ENCODE peak calls at places on chromosomes 7 and 10, in five cellular contexts. P, V, S, Z and A are unnamed samples.

GRCh38 chr10:131806646-131807317 is 94.0 kb upstream of the PPP2R2D start:
- DNase-seq in P (no peak), V (no peak), S (no peak), Z (no peak), A (no peak)

GRCh38 chr10:35079763-35080162 is 10.4 kb downstream of the CUL2 start:
- DNase-seq in P (peak; percentile 15), V (no peak), S (no peak), Z (no peak), A (no peak)

GRCh38 chr10:3090388-3090787 is 23.0 kb downstream of the PFKP start:
- DNase-seq in P (no peak), V (no peak), S (no peak), Z (no peak), A (no peak)

GRCh38 chr10:97778452-97779302 is 6.9 kb upstream of the SFRP5 start:
- DNase-seq in P (no peak), V (no peak), S (no peak), Z (no peak), A (no peak)

GRCh38 chr10:124162774-124163354 is 69.5 kb upstream of the CHST15 start:
- DNase-seq in P (no peak), V (no peak), S (no peak), Z (no peak), A (no peak)

GRCh38 chr7:96088579-96088978 is 233.3 kb downstream of the SLC25A13 start:
- DNase-seq in P (no peak), V (no peak), S (no peak), Z (no peak), A (no peak)

GRCh38 chr10:16941067-16941466 is 123.8 kb upstream of the RSU1 start:
- DNase-seq in P (no peak), V (no peak), S (no peak), Z (no peak), A (no peak)

GRCh38 chr10:113644185-113645120 is 19.4 kb downstream of the NRAP start:
- DNase-seq in P (no peak), V (no peak), S (no peak), Z (peak; percentile 15), A (no peak)

GRCh38 chr7:104914427-104914826 is 99.6 kb upstream of the KMT2E start:
- DNase-seq in P (no peak), V (no peak), S (no peak), Z (no peak), A (no peak)

GRCh38 chr10:128877936-128878335 is 589.1 kb upstream of the MGMT start:
- DNase-seq in P (no peak), V (no peak), S (no peak), Z (no peak), A (no peak)

GRCh38 chr10:72170733-72171132 is 45.1 kb upstream of the ANAPC16 start:
- DNase-seq in P (no peak), V (no peak), S (no peak), Z (no peak), A (no peak)

GRCh38 chr7:85094046-85094720 is 92.7 kb downstream of the SEMA3D start:
- DNase-seq in P (no peak), V (no peak), S (no peak), Z (no peak), A (no peak)

GRCh38 chr10:29849434-29849833 is 210.0 kb downstream of the JCAD start:
- DNase-seq in P (no peak), V (peak; percentile 13), S (no peak), Z (no peak), A (no peak)

GRCh38 chr7:98286093-98286525 is 4.6 kb downstream of the BRI3 start:
- DNase-seq in P (peak; percentile 68), V (peak; percentile 33), S (peak; percentile 41), Z (peak; percentile 30), A (no peak)

DNA sequence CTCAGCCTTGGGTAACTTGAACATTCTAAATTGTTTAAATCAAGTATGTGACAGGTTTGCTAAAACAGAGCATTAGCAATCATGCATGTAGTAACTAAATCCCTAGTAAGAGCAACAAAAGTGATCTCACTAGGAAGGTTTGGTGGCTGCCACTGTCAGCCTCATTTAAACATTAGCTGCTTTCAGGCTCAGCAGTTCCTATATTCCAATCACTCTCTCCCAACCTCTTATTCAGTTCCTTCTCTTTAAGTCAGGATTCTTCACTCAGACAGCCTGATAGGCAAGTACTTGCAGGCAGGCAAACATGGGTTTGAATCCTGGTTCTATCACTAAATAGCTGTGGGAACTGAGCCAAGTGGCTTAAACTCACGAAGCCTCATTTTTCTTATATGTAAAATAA is 3.6 kb downstream of the CREB3L2 start:
- DNase-seq in P (no peak), V (no peak), S (no peak), Z (no peak), A (no peak)
- H3K4me1 ChIP-seq in P (peaks cover 23% of the 10 kb centered on the region), V (peaks cover 53% of the 10 kb centered on the region), S (peaks cover 22% of the 10 kb centered on the region), Z (peaks cover 71% of the 10 kb centered on the region), A (no peaks in the 10 kb centered on the region)

DNA sequence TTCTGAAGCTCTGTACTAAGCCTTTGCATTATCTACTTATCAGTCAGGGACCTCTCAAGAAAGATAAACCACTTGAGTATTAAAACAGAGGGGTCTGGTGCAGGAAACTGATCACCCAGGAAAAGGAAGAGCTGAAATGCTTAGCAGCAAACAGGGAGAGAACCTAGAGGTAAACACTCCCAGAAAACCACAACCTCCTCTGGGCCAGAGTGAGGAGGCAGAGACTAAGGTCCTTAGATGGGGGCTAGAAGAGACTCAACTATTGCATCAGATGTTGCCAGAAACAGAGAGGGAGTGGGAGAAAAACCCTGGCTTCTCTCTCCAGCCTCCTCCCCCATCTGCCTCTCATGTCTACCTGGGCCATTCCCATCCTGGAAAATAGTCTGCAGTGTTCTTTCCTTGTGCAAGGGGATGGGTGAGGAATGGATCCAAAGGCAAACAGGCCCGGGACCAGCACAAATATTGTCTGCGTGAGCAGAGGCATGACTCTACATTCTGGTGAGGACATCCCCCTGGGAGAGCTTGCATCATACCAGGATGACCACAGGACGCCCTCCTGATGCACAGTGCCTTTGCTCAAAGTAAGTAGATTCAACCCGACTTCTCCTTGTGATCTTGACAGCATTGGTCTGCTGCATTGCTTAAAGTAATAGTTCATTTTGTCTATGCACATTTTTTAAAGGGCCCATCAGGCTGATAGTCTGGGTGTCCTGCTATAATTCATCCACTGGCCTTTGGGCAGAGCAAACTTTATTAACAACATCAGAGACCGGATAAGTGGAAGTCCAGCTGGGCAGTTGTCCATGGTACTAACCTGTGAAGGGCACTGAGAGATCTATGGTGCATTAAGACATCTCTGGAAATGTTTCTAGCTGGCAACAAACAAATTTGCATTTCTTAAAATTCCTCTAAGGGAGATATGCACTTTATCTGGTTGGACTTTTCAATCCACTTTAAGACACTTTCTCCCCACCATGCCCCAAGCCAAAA is 22.4 kb upstream of the ODAD2 start:
- DNase-seq in P (no peak), V (no peak), S (no peak), Z (no peak), A (no peak)
- TF ChIP-seq YY1 in P (no peak), V (no peak), S (no peak), Z (no peak), A (no peak)

GRCh38 chr7:137904826-137905225 is 58.1 kb upstream of the DGKI start:
- DNase-seq in P (no peak), V (peak; percentile 26), S (peak; percentile 18), Z (no peak), A (no peak)

GRCh38 chr7:137908106-137908505 is 61.3 kb upstream of the DGKI start:
- DNase-seq in P (no peak), V (no peak), S (no peak), Z (no peak), A (no peak)

GRCh38 chr7:137900137-137900536 is 53.4 kb upstream of the DGKI start:
- DNase-seq in P (no peak), V (no peak), S (no peak), Z (no peak), A (no peak)

GRCh38 chr7:137898839-137899681 is 52.3 kb upstream of the DGKI start:
- DNase-seq in P (peak; percentile 42), V (peak; percentile 89), S (peak; percentile 91), Z (peak; percentile 58), A (peak; percentile 85)

DNA sequence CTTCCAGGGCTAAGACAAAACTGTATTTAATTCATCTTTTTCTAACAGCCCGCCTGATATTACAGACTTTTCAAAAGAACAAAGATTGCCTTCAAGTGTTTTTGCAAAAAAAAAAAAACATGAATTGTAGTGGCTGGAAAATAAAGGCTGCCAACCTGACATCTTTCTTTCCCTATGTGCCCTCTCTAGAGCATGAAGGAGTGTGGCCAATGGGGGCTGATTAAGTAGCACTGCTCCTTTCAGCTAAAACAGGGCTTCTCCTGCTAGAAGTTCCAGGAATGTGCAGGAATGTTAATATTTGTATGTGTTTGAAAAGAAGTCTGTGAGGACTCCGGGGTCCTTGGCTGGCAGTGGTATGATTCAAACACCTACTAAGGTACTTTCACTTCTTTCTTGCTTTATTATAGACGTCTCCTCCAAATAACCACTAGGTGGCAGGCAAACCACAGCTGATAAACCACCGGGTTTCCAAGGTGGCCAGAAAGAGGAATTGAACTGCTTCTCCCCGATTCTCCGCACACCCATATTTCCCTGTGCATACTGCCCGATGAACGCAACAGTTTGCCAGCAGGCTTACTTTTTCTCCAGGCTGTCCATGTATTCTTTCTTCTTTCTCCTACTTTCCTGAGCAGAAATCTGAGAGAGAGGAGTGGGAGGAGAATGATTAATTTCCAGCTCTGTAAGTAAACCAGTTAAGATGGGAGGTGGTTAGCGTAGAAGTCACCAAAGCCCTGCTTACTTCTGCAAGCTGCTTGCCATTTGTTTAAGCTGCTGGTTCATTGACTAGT is 56.8 kb upstream of the DGKI start:
- DNase-seq in P (peak; percentile 57), V (peak; percentile 81), S (peak; percentile 89), Z (peak; percentile 70), A (peak; percentile 71)
- H3K9ac ChIP-seq in P (no peak overlapping the region), V (no peak overlapping the region), S (no peak overlapping the region), Z (no peak overlapping the region), A (no peak overlapping the region)

GRCh38 chr7:47449810-47450586 is 131.9 kb downstream of the TNS3 start:
- DNase-seq in P (no peak), V (no peak), S (no peak), Z (no peak), A (no peak)

GRCh38 chr7:47446871-47447466 is 134.9 kb downstream of the TNS3 start:
- DNase-seq in P (no peak), V (no peak), S (no peak), Z (peak; percentile 48), A (no peak)

GRCh38 chr7:47444376-47445098 is 137.4 kb downstream of the TNS3 start:
- DNase-seq in P (no peak), V (peak; percentile 49), S (peak; percentile 17), Z (peak; percentile 49), A (no peak)

GRCh38 chr7:47448971-47449370 is 132.9 kb downstream of the TNS3 start:
- DNase-seq in P (no peak), V (no peak), S (no peak), Z (no peak), A (no peak)

DNA sequence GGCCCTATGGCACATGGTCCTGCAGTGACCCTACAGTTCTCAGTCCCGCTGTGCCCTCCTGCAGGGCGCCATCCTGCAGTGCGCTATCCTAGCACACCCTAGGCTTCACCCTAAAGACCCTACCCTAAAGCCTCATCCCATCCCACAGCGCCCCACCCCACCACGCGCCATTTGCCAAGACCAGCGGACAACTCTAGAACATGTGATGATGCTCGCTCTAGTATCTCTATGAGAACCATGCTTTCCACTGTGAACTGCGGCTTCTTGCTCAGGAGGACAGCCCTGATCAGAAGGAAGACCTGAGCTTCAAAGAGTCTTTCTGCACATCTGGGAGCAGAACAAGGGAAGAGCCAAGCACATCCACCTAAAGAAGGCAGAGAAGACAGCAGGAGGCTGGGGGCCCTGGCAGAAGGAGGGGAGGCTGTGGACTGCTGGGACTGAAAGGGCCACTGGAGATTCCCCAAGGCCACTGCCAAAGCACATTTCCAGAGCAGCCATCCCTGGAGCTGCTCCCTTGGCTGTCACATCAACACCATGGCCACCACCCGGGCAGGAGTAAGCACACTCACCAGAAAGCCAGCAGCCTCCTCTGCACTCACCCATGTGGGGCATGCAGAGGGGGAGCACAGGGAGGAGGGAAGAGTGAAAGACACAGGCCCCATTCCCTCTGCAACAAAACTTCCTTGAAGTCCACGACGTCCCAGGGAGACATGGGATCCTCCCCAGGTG is 134.1 kb downstream of the TNS3 start:
- DNase-seq in P (no peak), V (no peak), S (no peak), Z (no peak), A (no peak)
- H3K4me1 ChIP-seq in P (no peaks in the 10 kb centered on the region), V (peaks cover 8% of the 10 kb centered on the region), S (no peaks in the 10 kb centered on the region), Z (peaks cover 53% of the 10 kb centered on the region), A (peaks cover 5% of the 10 kb centered on the region)